ENCODE peak calls at places on chromosome 9, in nine cellular contexts. Q is cardiac muscle cell; M is H1; D is spleen; Y is keratinocyte; H is GM12865; K is brain microvascular endothelial cell; N is dorsolateral prefrontal cortex; V is CD8-positive, alpha-beta T cell. C is an unnamed sample.
A peak's percentile ranks its signal among the peaks of the same experiment; 100 is the strongest.

GRCh38 chr9:129290606-129291005 is 112.5 kb upstream of the IER5L start:
- DNase-seq in N (no peak), K (no peak), Q (no peak), D (peak; percentile 41), Y (no peak), M (no peak), H (no peak), V (no peak), C (no peak)

GRCh38 chr9:93683331-93684134 is 107.1 kb downstream of the PHF2 start:
- DNase-seq in V (no peak), H (no peak), M (no peak), D (peak; percentile 56), K (no peak), Q (no peak), N (no peak), Y (no peak), C (no peak)

GRCh38 chr9:104608336-104608735 is 2.9 kb upstream of the OR13C2 start:
- DNase-seq in D (no peak), Y (no peak), H (no peak), N (no peak), Q (no peak), K (no peak), V (no peak), M (no peak), C (no peak)

GRCh38 chr9:115403753-115404152 is 285.8 kb upstream of the TNC start:
- DNase-seq in Y (no peak), D (no peak), M (no peak), K (no peak), N (no peak), H (no peak), Q (no peak), V (no peak), C (no peak)

GRCh38 chr9:89654025-89654662 is 49.3 kb downstream of the GADD45G start:
- DNase-seq in M (no peak), D (no peak), N (no peak), V (no peak), Y (no peak), H (no peak), Q (no peak), K (no peak), C (no peak)

GRCh38 chr9:34254141-34254913 is 74.7 kb downstream of the KIF24 start:
- DNase-seq in Q (peak; percentile 58), H (no peak), K (peak; percentile 45), M (no peak), Y (peak; percentile 91), D (no peak), V (no peak), N (no peak), C (peak; percentile 87)

GRCh38 chr9:79651251-79651795 is 79.6 kb downstream of the TLE4 start:
- DNase-seq in Y (no peak), H (no peak), Q (peak; percentile 7), D (peak; percentile 83), K (no peak), M (no peak), N (no peak), V (no peak), C (no peak)

GRCh38 chr9:4048441-4048840 is 251.4 kb downstream of the GLIS3 start:
- DNase-seq in M (no peak), H (peak; percentile 12), N (no peak), Y (no peak), K (peak; percentile 31), V (no peak), D (no peak), Q (peak; percentile 58), C (peak; percentile 60)

GRCh38 chr9:134993996-134994720 is 76.4 kb upstream of the FCN1 start:
- DNase-seq in D (peak; percentile 48), H (no peak), K (no peak), M (no peak), V (no peak), N (peak; percentile 26), Q (no peak), Y (no peak), C (no peak)

GRCh38 chr9:12818431-12819000 is 43.7 kb downstream of the LURAP1L start:
- DNase-seq in N (no peak), H (no peak), D (no peak), K (peak; percentile 26), M (no peak), Q (peak; percentile 73), V (no peak), Y (no peak), C (peak; percentile 99)

GRCh38 chr9:137160716-137161557 is 8.9 kb downstream of the LRRC26 start:
- DNase-seq in Q (no peak), V (no peak), Y (no peak), H (no peak), K (no peak), M (no peak), N (no peak), D (no peak), C (no peak)

GRCh38 chr9:28389411-28389810 is 816.1 kb upstream of the C9orf72 start:
- DNase-seq in D (no peak), Y (no peak), K (no peak), V (no peak), H (no peak), Q (peak; percentile 7), N (no peak), M (no peak), C (no peak)

GRCh38 chr9:112174965-112175795 is at the start of gene SUSD1:
- DNase-seq in K (no peak), Q (peak; percentile 32), Y (no peak), M (no peak), V (no peak), N (peak; percentile 14), D (peak; percentile 90), H (peak; percentile 50), C (peak; percentile 5)

GRCh38 chr9:21836437-21837161 is 34.2 kb downstream of the MTAP start:
- DNase-seq in V (no peak), Y (peak; percentile 90), M (no peak), D (no peak), N (no peak), K (peak; percentile 99), H (no peak), Q (peak; percentile 95), C (peak; percentile 99)

GRCh38 chr9:110814159-110814558 is 145.6 kb downstream of the MUSK start:
- DNase-seq in N (no peak), D (no peak), Q (no peak), M (no peak), Y (peak; percentile 72), V (no peak), K (no peak), H (no peak), C (peak; percentile 23)

GRCh38 chr9:125987420-125987819 is 240.2 kb downstream of the PBX3 start:
- DNase-seq in H (no peak), M (no peak), V (no peak), Q (no peak), K (no peak), Y (no peak), D (no peak), N (no peak), C (no peak)

GRCh38 chr9:89194381-89195114 is 15.9 kb upstream of the SHC3 start:
- DNase-seq in K (no peak), M (no peak), V (no peak), H (no peak), D (no peak), Y (no peak), Q (no peak), N (no peak), C (no peak)

DNA sequence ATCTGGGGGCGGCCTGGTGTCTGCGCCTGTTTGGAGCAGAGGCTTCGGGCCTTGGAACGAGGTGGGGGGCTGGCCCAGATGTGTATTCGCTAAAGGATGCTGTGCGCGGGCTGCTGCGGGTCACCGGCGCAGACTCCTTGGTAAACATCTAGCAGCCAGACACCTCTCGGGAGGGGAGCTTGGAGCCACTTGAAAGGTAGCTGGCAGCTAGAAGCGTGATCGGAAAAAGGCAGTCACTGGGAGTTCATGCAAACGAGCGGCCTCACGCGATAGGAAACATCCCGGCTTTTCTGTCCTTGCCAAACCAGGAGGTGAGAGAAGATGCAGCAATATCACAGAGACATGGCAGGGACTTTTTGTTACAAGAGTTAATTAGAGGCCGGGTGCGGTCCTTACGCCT is 8.1 kb downstream of the LAMC3 start:
- DNase-seq in V (no peak), N (no peak), D (no peak), M (no peak), Y (no peak), H (no peak), Q (no peak), K (no peak), C (no peak)
- H3K4me3 ChIP-seq in V (no peak overlapping the region), N (no peak overlapping the region), D (no peak overlapping the region), M (no peak overlapping the region), Y (no peak overlapping the region), H (no peak overlapping the region), Q (no peak overlapping the region), K (no peak overlapping the region), C (no peak overlapping the region)

DNA sequence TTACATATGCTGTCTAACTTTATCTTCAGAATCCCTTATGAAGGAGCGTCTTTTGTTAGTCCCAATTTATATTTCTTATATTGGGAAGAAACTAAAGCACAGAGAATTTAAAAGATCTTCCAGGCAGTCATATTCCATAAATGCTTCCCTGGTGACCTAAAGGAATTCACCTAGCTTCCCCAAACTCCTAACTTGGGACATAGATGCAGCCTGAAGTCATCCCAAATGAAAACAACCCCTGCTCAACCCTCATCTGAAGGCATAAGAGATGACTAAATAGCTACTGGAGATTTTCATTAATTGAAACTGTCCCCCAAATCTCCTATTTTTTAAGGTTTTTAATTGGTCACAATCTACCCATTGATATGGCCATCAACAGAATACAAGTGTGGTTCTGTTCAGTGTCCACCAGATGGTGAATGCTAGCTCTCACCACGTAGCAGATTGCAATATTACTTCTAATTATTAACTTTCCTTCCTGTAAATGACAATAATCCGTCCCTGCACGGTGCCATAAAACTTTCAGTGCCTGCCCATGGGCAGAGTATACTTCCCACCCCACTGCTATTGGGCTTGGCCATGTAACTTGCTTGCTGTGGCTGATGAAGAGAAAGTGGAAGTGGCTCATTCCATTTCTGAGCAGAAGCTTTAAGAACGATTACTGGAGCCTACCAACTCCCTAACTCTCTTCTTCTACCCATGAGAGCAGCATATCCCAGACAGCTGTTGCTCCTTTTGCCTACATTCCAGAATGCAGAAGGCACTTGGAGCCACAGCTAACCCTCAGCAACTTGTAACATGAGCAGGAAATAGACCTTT is 18.7 kb downstream of the PRUNE2 start:
- DNase-seq in Q (no peak), Y (no peak), H (peak; percentile 64), K (no peak), M (no peak), V (no peak), N (no peak), D (no peak), C (no peak)
- TF ChIP-seq CTCF in Q (no peak), Y (no peak), H (no peak), K (no peak), M (no peak), V (no peak), N (peak; percentile 25), D (no peak), C (peak; percentile 7)

GRCh38 chr9:35650341-35651158 is at the start of gene SIT1:
- DNase-seq in H (peak; percentile 57), K (no peak), Q (no peak), D (peak; percentile 82), V (no peak), M (no peak), Y (no peak), N (no peak), C (no peak)
- H3K4me3 ChIP-seq in H (peak within 1 kb of the TSS; percentile 78), K (no peak within 1 kb of the TSS), Q (no peak within 1 kb of the TSS), D (peak within 1 kb of the TSS; percentile 48), V (peak within 1 kb of the TSS; percentile 59), M (no peak within 1 kb of the TSS), Y (no peak within 1 kb of the TSS), N (no peak within 1 kb of the TSS), C (peak within 1 kb of the TSS; percentile 25)

GRCh38 chr9:74645007-74645639 is 148.0 kb downstream of the RORB start:
- DNase-seq in Y (no peak), V (no peak), Q (peak; percentile 28), N (no peak), D (no peak), K (no peak), H (peak; percentile 23), M (no peak), C (peak; percentile 23)
- TF ChIP-seq CTCF in Y (peak; percentile 62), V (peak; percentile 16), Q (peak; percentile 58), N (peak; percentile 62), D (peak; percentile 29), K (peak; percentile 64), H (peak; percentile 52), M (no peak), C (peak; percentile 53)

GRCh38 chr9:92327283-92327850 is 1.6 kb downstream of the CENPP start:
- DNase-seq in K (no peak), M (no peak), N (no peak), H (no peak), V (no peak), Y (peak; percentile 38), Q (no peak), D (no peak), C (no peak)
- H3K4me3 ChIP-seq in K (no peak overlapping the region), M (no peak overlapping the region), N (no peak overlapping the region), H (no peak overlapping the region), V (no peak overlapping the region), Y (peak overlapping the region; percentile 30), Q (no peak overlapping the region), D (no peak overlapping the region), C (peak overlapping the region; percentile 95)